ENCODE peak calls at places on chromosome 20, in eight cellular contexts. V is WERI-Rb-1, D is pancreas, R is type B pancreatic cell, I is fibroblast of gingiva, M is GM13976, G is NCI-H774, T is mucosa of gallbladder. F is an unnamed sample.

GRCh38 chr20:3221398-3222226 is 12.3 kb downstream of the ITPA start:
- DNase-seq in D (no peak), V (no peak), T (no peak), I (no peak), R (no peak), G (no peak), M (no peak), F (no peak)

GRCh38 chr20:7926767-7927166 is 13.5 kb downstream of the HAO1 start:
- DNase-seq in I (peak; percentile 45), D (no peak), T (no peak), M (no peak), G (no peak), V (peak; percentile 11), R (no peak), F (no peak)

GRCh38 chr20:49675368-49676151 is 38.1 kb downstream of the B4GALT5 start:
- DNase-seq in T (peak; percentile 44), D (no peak), R (no peak), V (no peak), G (no peak), M (peak; percentile 47), I (no peak), F (no peak)

GRCh38 chr20:10242166-10242565 is 23.5 kb downstream of the SNAP25 start:
- DNase-seq in M (no peak), G (no peak), R (no peak), D (peak; percentile 41), T (no peak), V (no peak), I (peak; percentile 30), F (no peak)

GRCh38 chr20:64192406-64192805 is 28.2 kb downstream of the MYT1 start:
- DNase-seq in M (no peak), D (no peak), R (no peak), V (no peak), T (no peak), G (no peak), I (no peak), F (no peak)

GRCh38 chr20:5445611-5446010 is 128.9 kb upstream of the PROKR2 start:
- DNase-seq in D (no peak), I (no peak), T (no peak), G (no peak), V (no peak), M (no peak), R (no peak), F (no peak)

GRCh38 chr20:10769700-10770099 is 95.9 kb upstream of the JAG1 start:
- DNase-seq in R (no peak), T (no peak), V (peak; percentile 24), M (no peak), D (no peak), G (no peak), I (no peak), F (no peak)

GRCh38 chr20:50323209-50323608 is 132.6 kb downstream of the CEBPB start:
- DNase-seq in M (no peak), V (no peak), R (no peak), D (no peak), T (no peak), G (no peak), I (peak; percentile 39), F (no peak)

GRCh38 chr20:44401052-44401769 is 45.7 kb downstream of the HNF4A start:
- DNase-seq in V (no peak), R (no peak), M (no peak), D (no peak), G (no peak), T (peak; percentile 37), I (no peak), F (no peak)

GRCh38 chr20:47269309-47270165 is 87.0 kb downstream of the ZMYND8 start:
- DNase-seq in T (no peak), V (no peak), I (peak; percentile 34), G (no peak), D (no peak), M (no peak), R (no peak), F (no peak)

GRCh38 chr20:36310215-36310981 is 4.3 kb downstream of the DLGAP4 start:
- DNase-seq in T (no peak), R (no peak), V (no peak), G (no peak), M (no peak), I (no peak), D (no peak), F (no peak)

GRCh38 chr20:19881080-19881840 is 123.2 kb downstream of the RIN2 start:
- DNase-seq in R (no peak), M (no peak), G (no peak), D (no peak), I (no peak), V (no peak), T (no peak), F (no peak)

GRCh38 chr20:35171753-35172433 is at the start of gene PROCR:
- DNase-seq in M (peak; percentile 63), T (peak; percentile 85), V (peak; percentile 96), I (peak; percentile 78), R (no peak), D (peak; percentile 71), G (no peak), F (no peak)

GRCh38 chr20:16947346-16947943 is 199.3 kb downstream of the OTOR start:
- DNase-seq in R (no peak), I (no peak), V (no peak), M (no peak), G (no peak), D (no peak), T (no peak), F (no peak)

GRCh38 chr20:38148328-38149102 is 16.6 kb downstream of the TGM2 start:
- DNase-seq in I (no peak), M (no peak), V (no peak), G (no peak), D (no peak), T (no peak), R (no peak), F (no peak)

GRCh38 chr20:63889241-63890200 is 5.4 kb upstream of the DNAJC5 start:
- DNase-seq in V (no peak), I (no peak), M (no peak), R (no peak), D (no peak), T (no peak), G (no peak), F (no peak)

GRCh38 chr20:22507240-22507961 is 77.0 kb downstream of the FOXA2 start:
- DNase-seq in T (no peak), G (no peak), M (no peak), I (no peak), R (no peak), D (no peak), V (no peak), F (no peak)

GRCh38 chr20:37510226-37510625 is 10.8 kb upstream of the NNAT start:
- DNase-seq in R (no peak), D (no peak), M (no peak), G (no peak), I (no peak), V (no peak), T (no peak), F (no peak)

GRCh38 chr20:33444797-33445560 is 1.4 kb upstream of the SNTA1 start:
- DNase-seq in D (peak; percentile 23), G (no peak), M (no peak), I (no peak), R (no peak), V (peak; percentile 50), T (no peak), F (no peak)

GRCh38 chr20:61556116-61556515 is 304.1 kb downstream of the CDH4 start:
- DNase-seq in G (no peak), V (no peak), M (no peak), T (no peak), R (no peak), D (no peak), I (peak; percentile 62), F (no peak)